ENCODE peak calls at places on chromosomes 5 and 9, in seven cellular contexts. W is kidney, T is GM12865, G is cardiac fibroblast, U is bronchial epithelial cell, L is PC-3, D is upper lobe of right lung. A is an unnamed sample.

GRCh38 chr9:14497476-14497875 is 183.5 kb upstream of the NFIB start:
- DNase-seq in U (no peak), L (no peak), T (no peak), G (no peak), D (no peak), W (no peak), A (no peak)

GRCh38 chr9:109013678-109014145 is 413 bp upstream of the CTNNAL1 start:
- DNase-seq in D (no peak), W (no peak), L (no peak), T (no peak), U (peak), G (peak), A (no peak)

GRCh38 chr9:89496645-89497044 is 1.3 kb downstream of the SEMA4D start:
- DNase-seq in G (no peak), W (no peak), L (no peak), D (no peak), U (no peak), T (no peak), A (no peak)

GRCh38 chr5:175246242-175246891 is 197.6 kb downstream of the DRD1 start:
- DNase-seq in G (peak), W (no peak), D (no peak), U (peak), L (peak), T (no peak), A (peak)

GRCh38 chr5:158905281-158905680 is 194.4 kb downstream of the EBF1 start:
- DNase-seq in D (no peak), G (no peak), T (no peak), L (no peak), W (no peak), U (no peak), A (no peak)

GRCh38 chr5:122252319-122252718 is 59.7 kb upstream of the SNCAIP start:
- DNase-seq in G (no peak), T (no peak), L (peak), U (no peak), D (no peak), W (no peak), A (no peak)

GRCh38 chr9:105608685-105609598 is 51.0 kb downstream of the FKTN start:
- DNase-seq in G (peak), L (peak), U (peak), D (no peak), W (no peak), T (peak), A (peak)

GRCh38 chr9:132857031-132857430 is 21.1 kb downstream of the AK8 start:
- DNase-seq in G (peak), W (no peak), L (no peak), T (no peak), U (no peak), D (no peak), A (peak)

GRCh38 chr5:163565931-163566608 is 60.7 kb downstream of the MAT2B start:
- DNase-seq in D (peak), U (peak), W (no peak), L (peak), G (peak), T (peak), A (peak)

GRCh38 chr9:87771251-87772006 is 45.5 kb downstream of the CTSL start:
- DNase-seq in T (no peak), G (no peak), L (no peak), D (no peak), W (peak), U (no peak), A (no peak)

GRCh38 chr5:125612356-125613149 is 810.7 kb upstream of the GRAMD2B start:
- DNase-seq in W (peak), G (no peak), U (no peak), L (no peak), T (no peak), D (peak), A (no peak)

DNA sequence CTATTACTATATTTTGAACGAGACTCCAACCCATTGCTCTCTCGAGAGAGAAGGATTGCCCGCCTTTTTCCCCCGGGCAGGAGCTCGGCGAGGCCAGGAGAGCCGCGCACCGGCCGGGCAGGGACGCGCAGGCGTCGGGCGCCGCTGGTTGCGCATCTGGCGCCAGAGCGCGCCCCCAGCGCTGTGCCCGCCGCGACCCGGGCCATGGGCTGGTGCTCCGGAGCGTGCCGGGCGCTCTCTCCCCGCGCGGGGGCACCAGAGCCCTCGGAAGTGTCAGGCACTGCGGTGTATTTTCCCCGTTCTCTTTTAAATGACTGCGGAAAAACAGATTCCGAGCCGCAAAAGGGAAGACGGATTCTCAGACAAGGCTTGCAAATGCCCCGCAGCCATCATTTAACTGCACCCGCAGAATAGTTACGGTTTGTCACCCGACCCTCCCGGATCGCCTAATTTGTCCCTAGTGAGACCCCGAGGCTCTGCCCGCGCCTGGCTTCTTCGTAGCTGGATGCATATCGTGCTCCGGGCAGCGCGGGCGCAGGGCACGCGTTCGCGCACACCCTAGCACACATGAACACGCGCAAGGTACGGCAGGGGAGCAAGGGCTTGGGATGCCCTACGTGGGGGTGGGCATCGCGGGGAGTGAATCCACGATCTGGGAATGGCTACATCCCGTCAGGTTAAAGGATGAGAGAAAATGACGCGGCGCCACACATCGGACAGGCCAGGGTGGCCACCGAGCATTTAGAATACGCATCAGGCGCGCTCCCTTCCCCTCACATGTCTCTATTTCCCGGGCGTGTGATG is 1.1 kb upstream of the NTRK2 start:
- DNase-seq in D (peak), G (peak), T (peak), L (peak), W (peak), U (peak), A (peak)
- TF ChIP-seq CTCF in D (peak), G (peak), T (peak), L (peak), W (peak), U (peak), A (peak)

DNA sequence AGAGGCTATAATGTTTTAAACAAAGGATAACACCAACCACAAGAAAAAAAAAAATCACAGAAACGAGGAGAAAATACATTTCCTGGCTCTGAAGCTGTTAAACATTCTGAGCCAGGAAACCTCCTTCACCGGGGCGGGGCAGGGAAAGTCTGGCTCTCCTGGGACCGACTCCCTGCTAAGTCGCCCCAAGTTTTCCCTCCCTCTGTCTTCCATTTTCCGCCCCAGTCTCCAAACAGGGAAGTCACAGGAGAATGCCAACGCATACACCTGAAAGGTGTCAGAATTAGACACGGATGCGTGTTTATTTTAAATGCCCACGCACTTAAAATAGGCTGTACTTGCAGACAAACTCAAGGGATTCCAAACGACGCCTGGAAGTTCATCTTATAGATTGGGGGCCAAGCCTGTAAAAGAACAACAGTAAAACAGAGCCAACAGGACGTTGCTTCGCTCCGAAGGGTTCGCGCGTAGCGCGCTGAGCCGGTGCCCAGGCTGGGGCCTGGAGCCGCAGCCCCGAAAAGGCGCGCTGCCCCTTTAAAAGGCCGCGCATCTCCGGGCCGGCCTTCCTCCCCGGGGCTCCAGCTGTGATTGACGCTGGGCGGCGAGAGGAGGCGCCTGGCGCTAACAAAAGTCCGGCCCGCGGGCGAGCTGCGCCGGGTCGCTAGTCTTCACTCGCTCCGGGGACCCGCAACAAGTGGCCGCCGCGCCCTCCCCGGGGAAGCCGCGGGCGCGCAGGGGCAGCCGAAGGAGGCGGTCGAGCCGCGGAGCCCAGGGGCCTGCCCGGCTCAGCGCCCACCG is at the start of gene FBXL7:
- DNase-seq in L (peak), T (peak), U (peak), D (peak), G (peak), W (peak), A (no peak)
- TF ChIP-seq CTCF in L (no peak), T (no peak), U (peak), D (peak), G (no peak), W (no peak), A (no peak)

DNA sequence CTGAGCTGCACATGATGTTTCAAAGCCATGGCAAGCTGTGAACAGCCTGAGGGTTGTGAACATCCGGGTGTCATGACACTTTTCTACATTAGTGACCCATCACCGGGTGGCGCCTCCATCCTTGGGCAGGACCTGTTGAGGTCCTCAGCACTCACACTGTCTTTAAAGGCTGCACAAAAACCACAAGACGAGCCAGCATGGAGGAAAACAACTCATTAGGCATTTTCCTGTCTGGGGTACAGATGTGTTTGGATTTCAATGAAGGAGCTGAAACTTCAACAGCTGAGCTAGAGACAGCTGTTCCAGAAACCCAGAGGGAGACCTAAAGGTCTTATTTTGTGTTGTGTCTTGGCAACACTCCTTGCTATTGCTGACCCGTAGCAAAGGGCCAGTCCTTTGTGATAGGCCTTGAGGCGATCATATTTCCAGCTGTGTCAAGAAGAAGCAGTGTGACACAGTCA is 151.9 kb upstream of the VLDLR start:
- DNase-seq in D (no peak), U (no peak), T (peak), W (no peak), L (peak), G (peak), A (peak)
- TF ChIP-seq CTCF in D (no peak), U (peak), T (no peak), W (no peak), L (peak), G (no peak), A (peak)

GRCh38 chr5:173786296-173787187 is 101.6 kb upstream of the CPEB4 start:
- DNase-seq in D (no peak), T (peak), G (no peak), U (no peak), L (no peak), W (peak), A (no peak)
- TF ChIP-seq CTCF in D (no peak), T (peak), G (no peak), U (no peak), L (no peak), W (no peak), A (no peak)

DNA sequence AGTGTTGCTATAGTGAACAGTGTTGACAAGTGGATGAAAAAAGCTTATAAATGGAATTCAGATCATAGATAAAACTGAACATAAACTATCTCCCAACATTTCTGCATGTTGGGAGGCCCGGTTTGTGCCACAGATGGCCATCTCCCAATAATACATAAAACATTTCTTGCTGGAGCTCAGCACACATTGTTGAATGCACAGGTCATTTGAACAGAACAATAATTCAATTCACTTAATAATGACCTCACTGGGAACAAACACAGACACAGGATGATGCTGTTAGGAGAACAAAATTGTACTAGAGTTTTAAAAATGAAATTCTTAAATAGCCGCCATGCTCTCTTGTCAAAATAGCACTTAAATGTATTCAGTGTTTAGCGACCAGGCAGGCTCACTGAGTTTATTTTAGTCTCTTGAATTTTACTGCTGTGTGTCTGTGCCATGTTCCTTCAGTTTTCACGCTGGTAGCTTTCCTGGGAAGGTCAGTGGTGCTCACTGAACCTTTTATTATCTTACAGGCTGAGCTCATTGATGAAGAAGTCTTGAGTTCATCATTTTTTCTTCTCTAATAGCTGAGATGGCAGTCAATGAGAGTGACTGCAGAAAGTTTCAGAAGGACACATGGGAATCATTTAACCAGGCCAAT is 85.0 kb upstream of the SSBP2 start:
- DNase-seq in D (no peak), U (no peak), G (peak), T (no peak), W (no peak), L (no peak), A (no peak)
- TF ChIP-seq CTCF in D (no peak), U (no peak), G (no peak), T (no peak), W (no peak), L (no peak), A (no peak)

GRCh38 chr5:62727184-62727583 is 148.6 kb downstream of the LRRC70 start:
- DNase-seq in L (no peak), D (no peak), U (no peak), W (no peak), T (no peak), G (no peak), A (no peak)

GRCh38 chr5:62718368-62718767 is 139.7 kb downstream of the LRRC70 start:
- DNase-seq in L (no peak), T (peak), D (no peak), U (no peak), G (no peak), W (no peak), A (no peak)

GRCh38 chr5:62720036-62720441 is 141.4 kb downstream of the LRRC70 start:
- DNase-seq in T (peak), D (no peak), W (peak), G (no peak), U (peak), L (peak), A (peak)

GRCh38 chr5:62719061-62719730 is 140.6 kb downstream of the LRRC70 start:
- DNase-seq in L (no peak), G (no peak), T (no peak), W (no peak), D (no peak), U (no peak), A (no peak)

GRCh38 chr5:62722360-62722759 is 143.7 kb downstream of the LRRC70 start:
- DNase-seq in G (no peak), L (no peak), D (no peak), U (no peak), T (no peak), W (no peak), A (no peak)
- TF ChIP-seq CTCF in G (no peak), L (no peak), D (no peak), U (no peak), T (no peak), W (no peak), A (no peak)

DNA sequence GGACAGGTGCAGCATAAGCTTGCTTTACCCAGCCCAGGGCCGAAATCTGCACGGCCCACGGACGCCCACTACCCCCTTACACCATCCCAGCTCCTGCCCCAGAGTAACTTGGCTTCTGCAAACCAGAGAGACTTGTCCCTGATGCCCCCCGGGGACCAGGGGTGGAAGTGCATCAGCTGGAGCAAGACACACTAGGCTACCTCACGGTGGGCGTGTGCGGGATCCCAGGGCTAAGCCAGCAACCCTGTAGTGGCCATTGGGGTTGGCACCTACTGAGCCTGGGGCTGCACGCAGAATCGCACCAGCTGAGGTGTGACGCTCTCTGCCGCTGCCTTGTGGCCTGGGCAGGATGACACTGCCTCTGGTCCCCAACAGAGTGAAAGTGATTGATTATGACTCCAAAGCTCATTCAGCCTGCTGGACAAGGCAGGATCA is 6.1 kb upstream of the ZNF79 start:
- DNase-seq in D (peak), U (no peak), T (peak), W (no peak), L (peak), G (no peak), A (peak)
- TF ChIP-seq CTCF in D (peak), U (no peak), T (peak), W (no peak), L (peak), G (peak), A (no peak)

GRCh38 chr5:59800375-59800893 is 93.1 kb downstream of the PDE4D start:
- DNase-seq in D (no peak), W (no peak), T (no peak), L (no peak), U (no peak), G (no peak), A (no peak)
- TF ChIP-seq CTCF in D (no peak), W (no peak), T (no peak), L (no peak), U (no peak), G (no peak), A (peak)

GRCh38 chr5:41347569-41347968 is 134.2 kb upstream of the C6 start:
- DNase-seq in U (no peak), G (peak), W (no peak), T (no peak), L (peak), D (no peak), A (peak)
- TF ChIP-seq CTCF in U (no peak), G (no peak), W (no peak), T (no peak), L (peak), D (no peak), A (no peak)